ENCODE peak calls at places on chromosome 3, in nine cellular contexts. One of them, this sample, is unnamed.

GRCh38 chr3:94292151-94292550 is 229.3 kb downstream of the NSUN3 start:
- DNase-seq in T-helper 9 cell: no peak
- DNase-seq in astrocyte of the spinal cord: no peak
- DNase-seq in A549: no peak
- DNase-seq in RPMI8226: no peak
- DNase-seq in activated naive CD8-positive, alpha-beta T cell treated with anti-CD3 and anti-CD28 coated beads, Interleukin-2, amount 50 U/mL, for 24 hours: no peak
- DNase-seq in H9: no peak
- DNase-seq in body of pancreas: no peak
- DNase-seq in HFFc6: no peak
- DNase-seq in this sample: no peak

GRCh38 chr3:109072208-109072607 is 45.7 kb downstream of the MORC1 start:
- DNase-seq in T-helper 9 cell: no peak
- DNase-seq in astrocyte of the spinal cord: no peak
- DNase-seq in A549: no peak
- DNase-seq in RPMI8226: peak
- DNase-seq in activated naive CD8-positive, alpha-beta T cell treated with anti-CD3 and anti-CD28 coated beads, Interleukin-2, amount 50 U/mL, for 24 hours: peak
- DNase-seq in H9: no peak
- DNase-seq in body of pancreas: no peak
- DNase-seq in HFFc6: no peak
- DNase-seq in this sample: no peak

GRCh38 chr3:117059990-117060338 is 350.4 kb downstream of the TUSC7 start:
- DNase-seq in T-helper 9 cell: no peak
- DNase-seq in astrocyte of the spinal cord: no peak
- DNase-seq in A549: no peak
- DNase-seq in RPMI8226: no peak
- DNase-seq in activated naive CD8-positive, alpha-beta T cell treated with anti-CD3 and anti-CD28 coated beads, Interleukin-2, amount 50 U/mL, for 24 hours: no peak
- DNase-seq in H9: no peak
- DNase-seq in body of pancreas: peak
- DNase-seq in HFFc6: no peak
- DNase-seq in this sample: no peak

GRCh38 chr3:189677667-189678066 is 46.5 kb downstream of the TP63 start:
- DNase-seq in T-helper 9 cell: no peak
- DNase-seq in astrocyte of the spinal cord: no peak
- DNase-seq in A549: no peak
- DNase-seq in RPMI8226: no peak
- DNase-seq in activated naive CD8-positive, alpha-beta T cell treated with anti-CD3 and anti-CD28 coated beads, Interleukin-2, amount 50 U/mL, for 24 hours: no peak
- DNase-seq in H9: no peak
- DNase-seq in body of pancreas: no peak
- DNase-seq in HFFc6: no peak
- DNase-seq in this sample: no peak

GRCh38 chr3:20539666-20540460 is 353.9 kb upstream of the SGO1 start:
- DNase-seq in T-helper 9 cell: no peak
- DNase-seq in astrocyte of the spinal cord: no peak
- DNase-seq in A549: no peak
- DNase-seq in RPMI8226: no peak
- DNase-seq in activated naive CD8-positive, alpha-beta T cell treated with anti-CD3 and anti-CD28 coated beads, Interleukin-2, amount 50 U/mL, for 24 hours: no peak
- DNase-seq in H9: no peak
- DNase-seq in body of pancreas: no peak
- DNase-seq in HFFc6: no peak
- DNase-seq in this sample: no peak

GRCh38 chr3:24137958-24138875 is 193.1 kb downstream of the NR1D2 start:
- DNase-seq in T-helper 9 cell: no peak
- DNase-seq in astrocyte of the spinal cord: no peak
- DNase-seq in A549: no peak
- DNase-seq in RPMI8226: peak
- DNase-seq in activated naive CD8-positive, alpha-beta T cell treated with anti-CD3 and anti-CD28 coated beads, Interleukin-2, amount 50 U/mL, for 24 hours: no peak
- DNase-seq in H9: no peak
- DNase-seq in body of pancreas: peak
- DNase-seq in HFFc6: no peak
- DNase-seq in this sample: no peak

GRCh38 chr3:72144773-72145505 is 360.0 kb upstream of the PROK2 start:
- DNase-seq in T-helper 9 cell: no peak
- DNase-seq in astrocyte of the spinal cord: no peak
- DNase-seq in A549: no peak
- DNase-seq in RPMI8226: no peak
- DNase-seq in activated naive CD8-positive, alpha-beta T cell treated with anti-CD3 and anti-CD28 coated beads, Interleukin-2, amount 50 U/mL, for 24 hours: no peak
- DNase-seq in H9: no peak
- DNase-seq in body of pancreas: no peak
- DNase-seq in HFFc6: no peak
- DNase-seq in this sample: no peak

GRCh38 chr3:119293761-119294401 is at the start of gene ARHGAP31:
- DNase-seq in T-helper 9 cell: peak
- DNase-seq in astrocyte of the spinal cord: peak
- DNase-seq in A549: peak
- DNase-seq in RPMI8226: peak
- DNase-seq in activated naive CD8-positive, alpha-beta T cell treated with anti-CD3 and anti-CD28 coated beads, Interleukin-2, amount 50 U/mL, for 24 hours: peak
- DNase-seq in H9: peak
- DNase-seq in body of pancreas: peak
- DNase-seq in HFFc6: peak
- DNase-seq in this sample: peak

GRCh38 chr3:146712826-146713225 is 107.7 kb upstream of the PLSCR5 start:
- DNase-seq in T-helper 9 cell: no peak
- DNase-seq in astrocyte of the spinal cord: no peak
- DNase-seq in A549: no peak
- DNase-seq in RPMI8226: no peak
- DNase-seq in activated naive CD8-positive, alpha-beta T cell treated with anti-CD3 and anti-CD28 coated beads, Interleukin-2, amount 50 U/mL, for 24 hours: no peak
- DNase-seq in H9: no peak
- DNase-seq in body of pancreas: no peak
- DNase-seq in HFFc6: no peak
- DNase-seq in this sample: peak

GRCh38 chr3:182796310-182796709 is 3.0 kb downstream of the ATP11B start:
- DNase-seq in T-helper 9 cell: no peak
- DNase-seq in astrocyte of the spinal cord: no peak
- DNase-seq in A549: no peak
- DNase-seq in RPMI8226: no peak
- DNase-seq in activated naive CD8-positive, alpha-beta T cell treated with anti-CD3 and anti-CD28 coated beads, Interleukin-2, amount 50 U/mL, for 24 hours: no peak
- DNase-seq in H9: no peak
- DNase-seq in body of pancreas: no peak
- DNase-seq in HFFc6: no peak
- DNase-seq in this sample: no peak

GRCh38 chr3:196740476-196741400 is 1.1 kb downstream of the PAK2 start:
- DNase-seq in T-helper 9 cell: peak
- DNase-seq in astrocyte of the spinal cord: peak
- DNase-seq in A549: peak
- DNase-seq in RPMI8226: peak
- DNase-seq in activated naive CD8-positive, alpha-beta T cell treated with anti-CD3 and anti-CD28 coated beads, Interleukin-2, amount 50 U/mL, for 24 hours: peak
- DNase-seq in H9: no peak
- DNase-seq in body of pancreas: peak
- DNase-seq in HFFc6: peak
- DNase-seq in this sample: peak

GRCh38 chr3:120160050-120160449 is 65.8 kb upstream of the GSK3B start:
- DNase-seq in T-helper 9 cell: no peak
- DNase-seq in astrocyte of the spinal cord: peak
- DNase-seq in A549: peak
- DNase-seq in RPMI8226: no peak
- DNase-seq in activated naive CD8-positive, alpha-beta T cell treated with anti-CD3 and anti-CD28 coated beads, Interleukin-2, amount 50 U/mL, for 24 hours: no peak
- DNase-seq in H9: no peak
- DNase-seq in body of pancreas: peak
- DNase-seq in HFFc6: peak
- DNase-seq in this sample: peak

GRCh38 chr3:48248095-48248863 is 7.4 kb downstream of the ZNF589 start:
- DNase-seq in T-helper 9 cell: no peak
- DNase-seq in astrocyte of the spinal cord: no peak
- DNase-seq in A549: no peak
- DNase-seq in RPMI8226: no peak
- DNase-seq in activated naive CD8-positive, alpha-beta T cell treated with anti-CD3 and anti-CD28 coated beads, Interleukin-2, amount 50 U/mL, for 24 hours: no peak
- DNase-seq in H9: no peak
- DNase-seq in body of pancreas: no peak
- DNase-seq in HFFc6: no peak
- DNase-seq in this sample: peak

GRCh38 chr3:66425566-66425965 is 75.3 kb downstream of the LRIG1 start:
- DNase-seq in T-helper 9 cell: no peak
- DNase-seq in astrocyte of the spinal cord: no peak
- DNase-seq in A549: no peak
- DNase-seq in RPMI8226: no peak
- DNase-seq in activated naive CD8-positive, alpha-beta T cell treated with anti-CD3 and anti-CD28 coated beads, Interleukin-2, amount 50 U/mL, for 24 hours: no peak
- DNase-seq in H9: no peak
- DNase-seq in body of pancreas: no peak
- DNase-seq in HFFc6: no peak
- DNase-seq in this sample: no peak

GRCh38 chr3:9293066-9293465 is 43.6 kb upstream of the SRGAP3 start:
- DNase-seq in T-helper 9 cell: no peak
- DNase-seq in astrocyte of the spinal cord: no peak
- DNase-seq in A549: no peak
- DNase-seq in RPMI8226: no peak
- DNase-seq in activated naive CD8-positive, alpha-beta T cell treated with anti-CD3 and anti-CD28 coated beads, Interleukin-2, amount 50 U/mL, for 24 hours: no peak
- DNase-seq in H9: no peak
- DNase-seq in body of pancreas: no peak
- DNase-seq in HFFc6: no peak
- DNase-seq in this sample: no peak

GRCh38 chr3:50503947-50504346 is 513 bp upstream of the CACNA2D2 start:
- DNase-seq in T-helper 9 cell: no peak
- DNase-seq in astrocyte of the spinal cord: no peak
- DNase-seq in A549: no peak
- DNase-seq in RPMI8226: no peak
- DNase-seq in activated naive CD8-positive, alpha-beta T cell treated with anti-CD3 and anti-CD28 coated beads, Interleukin-2, amount 50 U/mL, for 24 hours: no peak
- DNase-seq in H9: no peak
- DNase-seq in body of pancreas: no peak
- DNase-seq in HFFc6: no peak
- DNase-seq in this sample: no peak

GRCh38 chr3:142929109-142929508 is 34.4 kb downstream of the PAQR9 start:
- DNase-seq in T-helper 9 cell: no peak
- DNase-seq in astrocyte of the spinal cord: no peak
- DNase-seq in A549: peak
- DNase-seq in RPMI8226: peak
- DNase-seq in activated naive CD8-positive, alpha-beta T cell treated with anti-CD3 and anti-CD28 coated beads, Interleukin-2, amount 50 U/mL, for 24 hours: peak
- DNase-seq in H9: peak
- DNase-seq in body of pancreas: peak
- DNase-seq in HFFc6: peak
- DNase-seq in this sample: no peak

GRCh38 chr3:179181993-179182551 is 33.9 kb downstream of the PIK3CA start:
- DNase-seq in T-helper 9 cell: no peak
- DNase-seq in astrocyte of the spinal cord: peak
- DNase-seq in A549: no peak
- DNase-seq in RPMI8226: no peak
- DNase-seq in activated naive CD8-positive, alpha-beta T cell treated with anti-CD3 and anti-CD28 coated beads, Interleukin-2, amount 50 U/mL, for 24 hours: no peak
- DNase-seq in H9: no peak
- DNase-seq in body of pancreas: no peak
- DNase-seq in HFFc6: peak
- DNase-seq in this sample: peak

GRCh38 chr3:142858043-142858442 is 30.8 kb downstream of the PCOLCE2 start:
- DNase-seq in T-helper 9 cell: no peak
- DNase-seq in astrocyte of the spinal cord: no peak
- DNase-seq in A549: no peak
- DNase-seq in RPMI8226: peak
- DNase-seq in activated naive CD8-positive, alpha-beta T cell treated with anti-CD3 and anti-CD28 coated beads, Interleukin-2, amount 50 U/mL, for 24 hours: no peak
- DNase-seq in H9: no peak
- DNase-seq in body of pancreas: no peak
- DNase-seq in HFFc6: no peak
- DNase-seq in this sample: no peak

GRCh38 chr3:188747487-188747886 is 424.3 kb upstream of the TPRG1 start:
- DNase-seq in T-helper 9 cell: no peak
- DNase-seq in astrocyte of the spinal cord: no peak
- DNase-seq in A549: no peak
- DNase-seq in RPMI8226: no peak
- DNase-seq in activated naive CD8-positive, alpha-beta T cell treated with anti-CD3 and anti-CD28 coated beads, Interleukin-2, amount 50 U/mL, for 24 hours: no peak
- DNase-seq in H9: no peak
- DNase-seq in body of pancreas: no peak
- DNase-seq in HFFc6: no peak
- DNase-seq in this sample: no peak

This sample was measured in foreskin fibroblast.